ENCODE peak calls at places on chromosome 9, in seven cellular contexts. P is GM12891; Z is kidney glomerular epithelial cell; V is NCI-H226; J is central memory CD8-positive, alpha-beta T cell; B is tibial artery; T is RPMI7951. Y is an unnamed sample.

GRCh38 chr9:73738741-73739530 is 587.3 kb downstream of the ANXA1 start:
- DNase-seq in P (no peak), Z (no peak), V (no peak), J (no peak), B (no peak), T (no peak), Y (no peak)

GRCh38 chr9:110691002-110691549 is 22.5 kb downstream of the MUSK start:
- DNase-seq in P (no peak), Z (no peak), V (no peak), J (no peak), B (no peak), T (peak; percentile 90), Y (peak; percentile 42)

GRCh38 chr9:13412323-13412722 is 132.8 kb upstream of the MPDZ start:
- DNase-seq in P (no peak), Z (no peak), V (no peak), J (no peak), B (no peak), T (no peak), Y (no peak)

GRCh38 chr9:71941060-71941568 is 29.7 kb downstream of the C9orf85 start:
- DNase-seq in P (no peak), Z (no peak), V (peak; percentile 20), J (no peak), B (no peak), T (no peak), Y (no peak)

GRCh38 chr9:4464911-4465513 is 25.3 kb upstream of the SLC1A1 start:
- DNase-seq in P (peak; percentile 23), Z (no peak), V (no peak), J (no peak), B (no peak), T (no peak), Y (no peak)

GRCh38 chr9:33161589-33162132 is 5.5 kb downstream of the B4GALT1 start:
- DNase-seq in P (no peak), Z (no peak), V (no peak), J (no peak), B (no peak), T (peak; percentile 70), Y (peak; percentile 83)

GRCh38 chr9:69131682-69132081 is 42.4 kb upstream of the TJP2 start:
- DNase-seq in P (no peak), Z (peak; percentile 96), V (peak; percentile 89), J (no peak), B (peak; percentile 75), T (peak; percentile 76), Y (peak; percentile 99)

GRCh38 chr9:106535439-106535838 is 327.5 kb upstream of the ZNF462 start:
- DNase-seq in P (no peak), Z (no peak), V (no peak), J (no peak), B (no peak), T (peak; percentile 14), Y (no peak)

GRCh38 chr9:87909310-87910041 is 8.3 kb upstream of the SPATA31C1 start:
- DNase-seq in P (no peak), Z (no peak), V (peak; percentile 81), J (no peak), B (no peak), T (peak; percentile 35), Y (no peak)

GRCh38 chr9:93286252-93287188 is 102.6 kb downstream of the WNK2 start:
- DNase-seq in P (no peak), Z (peak; percentile 12), V (no peak), J (no peak), B (no peak), T (no peak), Y (no peak)

GRCh38 chr9:5626727-5627634 is 1.9 kb upstream of the RIC1 start:
- DNase-seq in P (no peak), Z (peak; percentile 41), V (no peak), J (no peak), B (peak; percentile 74), T (peak; percentile 40), Y (peak; percentile 23)

GRCh38 chr9:135015096-135015495 is 72.4 kb upstream of the OLFM1 start:
- DNase-seq in P (no peak), Z (no peak), V (no peak), J (no peak), B (no peak), T (no peak), Y (no peak)

GRCh38 chr9:5111696-5112095 is 73.7 kb downstream of the INSL6 start:
- DNase-seq in P (no peak), Z (no peak), V (no peak), J (no peak), B (no peak), T (no peak), Y (no peak)

GRCh38 chr9:89413963-89414638 is 83.8 kb downstream of the SEMA4D start:
- DNase-seq in P (no peak), Z (no peak), V (no peak), J (no peak), B (no peak), T (no peak), Y (no peak)

GRCh38 chr9:134043531-134043988 is 18.3 kb downstream of the BRD3OS start:
- DNase-seq in P (no peak), Z (no peak), V (no peak), J (no peak), B (no peak), T (no peak), Y (no peak)

GRCh38 chr9:73154760-73155159 is 3.1 kb downstream of the ANXA1 start:
- DNase-seq in P (no peak), Z (no peak), V (no peak), J (no peak), B (no peak), T (peak; percentile 52), Y (no peak)

GRCh38 chr9:78903581-78903980 is 606.7 kb downstream of the PSAT1 start:
- DNase-seq in P (no peak), Z (no peak), V (peak; percentile 36), J (no peak), B (no peak), T (no peak), Y (no peak)

GRCh38 chr9:100408541-100409175 is 18.3 kb upstream of the MSANTD3 start:
- DNase-seq in P (no peak), Z (no peak), V (no peak), J (no peak), B (no peak), T (no peak), Y (no peak)